ENCODE peak calls at places on chromosomes 3 and 15, in eight cellular contexts. X is naive thymus-derived CD4-positive, alpha-beta T cell; D is PC-3; J is A549; I is GM23338; O is CD4-positive, alpha-beta memory T cell; A is SK-N-SH; V is tibial artery. Y is an unnamed sample.

GRCh38 chr3:33636125-33636855 is 81.8 kb downstream of the CLASP2 start:
- DNase-seq in X (peak; percentile 18), D (peak; percentile 76), J (peak; percentile 19), I (peak; percentile 86), O (peak; percentile 22), A (peak; percentile 49), V (no peak), Y (no peak)

GRCh38 chr3:161503271-161503670 is 6.7 kb downstream of the OTOL1 start:
- DNase-seq in X (no peak), D (no peak), J (no peak), I (no peak), O (no peak), A (no peak), V (no peak), Y (no peak)

GRCh38 chr3:1191061-1191460 is 98.2 kb downstream of the CNTN6 start:
- DNase-seq in X (no peak), D (no peak), J (no peak), I (no peak), O (no peak), A (no peak), V (no peak), Y (no peak)

GRCh38 chr3:105542604-105543003 is 175.9 kb downstream of the ALCAM start:
- DNase-seq in X (no peak), D (no peak), J (no peak), I (no peak), O (no peak), A (no peak), V (no peak), Y (no peak)

GRCh38 chr3:100932491-100932890 is 60.7 kb downstream of the ABI3BP start:
- DNase-seq in X (no peak), D (no peak), J (no peak), I (no peak), O (no peak), A (no peak), V (no peak), Y (no peak)

GRCh38 chr3:184347321-184348056 is 10.1 kb downstream of the FAM131A start:
- DNase-seq in X (no peak), D (no peak), J (no peak), I (no peak), O (no peak), A (no peak), V (no peak), Y (no peak)

GRCh38 chr3:190326930-190327329 is 4.7 kb upstream of the CLDN1 start:
- DNase-seq in X (no peak), D (peak; percentile 22), J (no peak), I (no peak), O (no peak), A (no peak), V (no peak), Y (no peak)

GRCh38 chr3:46464326-46465195 is at the start of gene LTF:
- DNase-seq in X (no peak), D (no peak), J (no peak), I (peak; percentile 56), O (no peak), A (no peak), V (no peak), Y (no peak)

GRCh38 chr3:197793246-197793645 is 2.2 kb downstream of the LRCH3 start:
- DNase-seq in X (no peak), D (peak; percentile 54), J (no peak), I (no peak), O (peak; percentile 9), A (no peak), V (no peak), Y (no peak)

GRCh38 chr3:183131735-183132134 is 30.8 kb downstream of the LAMP3 start:
- DNase-seq in X (no peak), D (peak; percentile 74), J (no peak), I (no peak), O (no peak), A (no peak), V (no peak), Y (no peak)

GRCh38 chr3:71254251-71254650 is 329.3 kb downstream of the FOXP1 start:
- DNase-seq in X (no peak), D (no peak), J (no peak), I (no peak), O (no peak), A (no peak), V (no peak), Y (no peak)

GRCh38 chr3:161273589-161274218 is 52.6 kb downstream of the NMD3 start:
- DNase-seq in X (peak; percentile 41), D (peak; percentile 81), J (no peak), I (peak; percentile 78), O (peak; percentile 50), A (peak; percentile 6), V (no peak), Y (peak; percentile 47)

GRCh38 chr3:29026959-29027358 is 253.9 kb upstream of the RBMS3 start:
- DNase-seq in X (no peak), D (peak; percentile 13), J (no peak), I (no peak), O (no peak), A (no peak), V (no peak), Y (no peak)

GRCh38 chr3:10437995-10438901 is 67.1 kb downstream of the ATP2B2 start:
- DNase-seq in X (no peak), D (no peak), J (no peak), I (no peak), O (no peak), A (no peak), V (no peak), Y (no peak)

GRCh38 chr15:69804786-69805185 is 292.9 kb downstream of the TLE3 start:
- DNase-seq in X (no peak), D (no peak), J (no peak), I (no peak), O (no peak), A (no peak), V (no peak), Y (no peak)

GRCh38 chr3:10601131-10601856 is 95.9 kb upstream of the ATP2B2 start:
- DNase-seq in X (no peak), D (no peak), J (no peak), I (no peak), O (no peak), A (no peak), V (no peak), Y (no peak)

GRCh38 chr15:95733931-95734330 is 596.6 kb upstream of the NR2F2 start:
- DNase-seq in X (peak; percentile 7), D (peak; percentile 21), J (no peak), I (no peak), O (no peak), A (no peak), V (no peak), Y (no peak)

GRCh38 chr3:11638669-11639402 is 4.9 kb downstream of the VGLL4 start:
- DNase-seq in X (no peak), D (no peak), J (no peak), I (peak; percentile 33), O (no peak), A (peak; percentile 59), V (no peak), Y (no peak)
- H3K4me1 ChIP-seq in X (peaks cover 12% of the 10 kb centered on the region), D (peaks cover 22% of the 10 kb centered on the region), J (peaks cover 24% of the 10 kb centered on the region), I (peaks cover 44% of the 10 kb centered on the region), O (peaks cover 75% of the 10 kb centered on the region), A (peaks cover 49% of the 10 kb centered on the region), V (peaks cover 8% of the 10 kb centered on the region), Y (peaks cover 73% of the 10 kb centered on the region)

DNA sequence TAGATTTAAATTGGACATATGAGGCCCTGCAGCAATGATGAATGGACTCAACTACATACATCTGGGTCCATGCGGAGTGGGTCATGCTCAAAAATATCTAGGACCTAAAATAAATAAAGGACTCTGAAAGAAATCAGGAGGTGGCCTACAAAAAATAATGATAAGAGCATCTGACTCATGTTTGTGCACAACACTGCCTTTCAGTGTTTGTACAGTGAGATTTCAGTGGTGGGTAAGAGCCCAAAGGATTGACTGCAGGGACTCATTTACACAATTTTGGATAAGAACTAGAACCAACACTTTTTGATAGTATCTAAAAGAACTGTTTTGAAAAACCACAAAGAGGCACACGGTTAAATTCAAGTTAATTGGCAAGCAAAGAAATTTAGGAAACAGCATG is 285.5 kb downstream of the SLC9A9 start:
- DNase-seq in X (no peak), D (no peak), J (no peak), I (no peak), O (no peak), A (no peak), V (no peak), Y (no peak)
- H3K4me1 ChIP-seq in X (no peaks in the 10 kb centered on the region), D (peaks cover 4% of the 10 kb centered on the region), J (no peaks in the 10 kb centered on the region), I (no peaks in the 10 kb centered on the region), O (no peaks in the 10 kb centered on the region), A (no peaks in the 10 kb centered on the region), V (no peaks in the 10 kb centered on the region), Y (no peaks in the 10 kb centered on the region)

GRCh38 chr3:143826296-143826695 is 22.0 kb downstream of the SLC9A9 start:
- DNase-seq in X (no peak), D (no peak), J (no peak), I (no peak), O (no peak), A (no peak), V (peak; percentile 47), Y (no peak)
- H3K4me1 ChIP-seq in X (peaks cover 22% of the 10 kb centered on the region), D (no peaks in the 10 kb centered on the region), J (no peaks in the 10 kb centered on the region), I (no peaks in the 10 kb centered on the region), O (peaks cover 42% of the 10 kb centered on the region), A (no peaks in the 10 kb centered on the region), V (no peaks in the 10 kb centered on the region), Y (peaks cover 16% of the 10 kb centered on the region)

GRCh38 chr3:191382661-191383060 is 52.3 kb upstream of the UTS2B start:
- DNase-seq in X (no peak), D (no peak), J (no peak), I (peak; percentile 14), O (no peak), A (no peak), V (no peak), Y (no peak)
- H3K4me1 ChIP-seq in X (no peaks in the 10 kb centered on the region), D (peaks cover 8% of the 10 kb centered on the region), J (no peaks in the 10 kb centered on the region), I (peaks cover 27% of the 10 kb centered on the region), O (no peaks in the 10 kb centered on the region), A (peaks cover 9% of the 10 kb centered on the region), V (no peaks in the 10 kb centered on the region), Y (no peaks in the 10 kb centered on the region)

GRCh38 chr3:134326126-134326525 is 48.1 kb downstream of the AMOTL2 start:
- DNase-seq in X (no peak), D (no peak), J (no peak), I (peak; percentile 56), O (no peak), A (no peak), V (no peak), Y (no peak)

GRCh38 chr3:134326760-134327593 is 47.3 kb downstream of the AMOTL2 start:
- DNase-seq in X (no peak), D (peak; percentile 87), J (no peak), I (peak; percentile 97), O (no peak), A (no peak), V (peak; percentile 76), Y (no peak)

GRCh38 chr3:134328846-134329245 is 45.4 kb downstream of the AMOTL2 start:
- DNase-seq in X (no peak), D (no peak), J (no peak), I (no peak), O (no peak), A (no peak), V (no peak), Y (no peak)

GRCh38 chr3:134327594-134327975 is 46.7 kb downstream of the AMOTL2 start:
- DNase-seq in X (no peak), D (peak; percentile 91), J (peak; percentile 67), I (no peak), O (no peak), A (no peak), V (no peak), Y (no peak)

GRCh38 chr3:134328147-134328591 is 46.1 kb downstream of the AMOTL2 start:
- DNase-seq in X (no peak), D (peak; percentile 81), J (no peak), I (no peak), O (no peak), A (no peak), V (no peak), Y (no peak)
- H3K4me1 ChIP-seq in X (no peaks in the 10 kb centered on the region), D (peaks cover 54% of the 10 kb centered on the region), J (peaks cover 87% of the 10 kb centered on the region), I (peaks cover 50% of the 10 kb centered on the region), O (no peaks in the 10 kb centered on the region), A (peaks cover 5% of the 10 kb centered on the region), V (peaks cover 12% of the 10 kb centered on the region), Y (no peaks in the 10 kb centered on the region)

GRCh38 chr3:39105687-39106063 is 1.8 kb downstream of the GORASP1 start:
- DNase-seq in X (no peak), D (no peak), J (no peak), I (no peak), O (no peak), A (no peak), V (no peak), Y (no peak)
- H3K4me1 ChIP-seq in X (peaks cover 22% of the 10 kb centered on the region), D (peaks cover 24% of the 10 kb centered on the region), J (peaks cover 13% of the 10 kb centered on the region), I (no peaks in the 10 kb centered on the region), O (peaks cover 45% of the 10 kb centered on the region), A (peaks cover 25% of the 10 kb centered on the region), V (no peaks in the 10 kb centered on the region), Y (peaks cover 29% of the 10 kb centered on the region)